ENCODE peak calls at places on chromosome 22, in seven cellular contexts. One of them, this sample, is unnamed.
A peak's percentile ranks its signal among the peaks of the same experiment; 100 is the strongest.

GRCh38 chr22:18998998-18999397 is 62.9 kb upstream of the PRODH start:
- DNase-seq in foreskin melanocyte: no peak
- DNase-seq in AML-193: no peak
- DNase-seq in activated CD4-positive, alpha-beta T cell treated with anti-CD3 and anti-CD28 coated beads, Interleukin-2, amount 50 U/mL, for 1 hour: no peak
- DNase-seq in IMR-90: no peak
- DNase-seq in iPS-NIHi11: peak; percentile 68
- DNase-seq in HEK293T: peak; percentile 40
- DNase-seq in this sample: no peak

GRCh38 chr22:28032896-28033295 is 113.8 kb upstream of the PITPNB start:
- DNase-seq in foreskin melanocyte: no peak
- DNase-seq in AML-193: no peak
- DNase-seq in activated CD4-positive, alpha-beta T cell treated with anti-CD3 and anti-CD28 coated beads, Interleukin-2, amount 50 U/mL, for 1 hour: no peak
- DNase-seq in IMR-90: no peak
- DNase-seq in iPS-NIHi11: no peak
- DNase-seq in HEK293T: no peak
- DNase-seq in this sample: no peak

GRCh38 chr22:50489363-50490243 is 2.9 kb downstream of the MIOX start:
- DNase-seq in foreskin melanocyte: no peak
- DNase-seq in AML-193: no peak
- DNase-seq in activated CD4-positive, alpha-beta T cell treated with anti-CD3 and anti-CD28 coated beads, Interleukin-2, amount 50 U/mL, for 1 hour: no peak
- DNase-seq in IMR-90: no peak
- DNase-seq in iPS-NIHi11: no peak
- DNase-seq in HEK293T: no peak
- DNase-seq in this sample: no peak

GRCh38 chr22:27245056-27245455 is 556.5 kb downstream of the MN1 start:
- DNase-seq in foreskin melanocyte: no peak
- DNase-seq in AML-193: no peak
- DNase-seq in activated CD4-positive, alpha-beta T cell treated with anti-CD3 and anti-CD28 coated beads, Interleukin-2, amount 50 U/mL, for 1 hour: no peak
- DNase-seq in IMR-90: no peak
- DNase-seq in iPS-NIHi11: no peak
- DNase-seq in HEK293T: no peak
- DNase-seq in this sample: no peak

GRCh38 chr22:17968126-17968525 is 56.2 kb downstream of the MICAL3 start:
- DNase-seq in foreskin melanocyte: no peak
- DNase-seq in AML-193: no peak
- DNase-seq in activated CD4-positive, alpha-beta T cell treated with anti-CD3 and anti-CD28 coated beads, Interleukin-2, amount 50 U/mL, for 1 hour: no peak
- DNase-seq in IMR-90: no peak
- DNase-seq in iPS-NIHi11: no peak
- DNase-seq in HEK293T: no peak
- DNase-seq in this sample: no peak

GRCh38 chr22:19801340-19802000 is 40.9 kb downstream of the TBX1 start:
- DNase-seq in foreskin melanocyte: no peak
- DNase-seq in AML-193: no peak
- DNase-seq in activated CD4-positive, alpha-beta T cell treated with anti-CD3 and anti-CD28 coated beads, Interleukin-2, amount 50 U/mL, for 1 hour: no peak
- DNase-seq in IMR-90: no peak
- DNase-seq in iPS-NIHi11: no peak
- DNase-seq in HEK293T: no peak
- DNase-seq in this sample: no peak

GRCh38 chr22:29163808-29164207 is 41.9 kb upstream of the EMID1 start:
- DNase-seq in foreskin melanocyte: no peak
- DNase-seq in AML-193: no peak
- DNase-seq in activated CD4-positive, alpha-beta T cell treated with anti-CD3 and anti-CD28 coated beads, Interleukin-2, amount 50 U/mL, for 1 hour: no peak
- DNase-seq in IMR-90: no peak
- DNase-seq in iPS-NIHi11: no peak
- DNase-seq in HEK293T: no peak
- DNase-seq in this sample: no peak

GRCh38 chr22:50691521-50691920 is 18.9 kb downstream of the SHANK3 start:
- DNase-seq in foreskin melanocyte: peak; percentile 32
- DNase-seq in AML-193: peak; percentile 5
- DNase-seq in activated CD4-positive, alpha-beta T cell treated with anti-CD3 and anti-CD28 coated beads, Interleukin-2, amount 50 U/mL, for 1 hour: peak; percentile 25
- DNase-seq in IMR-90: peak; percentile 44
- DNase-seq in iPS-NIHi11: no peak
- DNase-seq in HEK293T: no peak
- DNase-seq in this sample: no peak

GRCh38 chr22:43197271-43197941 is 10.5 kb upstream of the TTLL12 start:
- DNase-seq in foreskin melanocyte: peak; percentile 44
- DNase-seq in AML-193: no peak
- DNase-seq in activated CD4-positive, alpha-beta T cell treated with anti-CD3 and anti-CD28 coated beads, Interleukin-2, amount 50 U/mL, for 1 hour: no peak
- DNase-seq in IMR-90: no peak
- DNase-seq in iPS-NIHi11: no peak
- DNase-seq in HEK293T: no peak
- DNase-seq in this sample: no peak

GRCh38 chr22:42433754-42434153 is 1.6 kb upstream of the NFAM1 start:
- DNase-seq in foreskin melanocyte: no peak
- DNase-seq in AML-193: no peak
- DNase-seq in activated CD4-positive, alpha-beta T cell treated with anti-CD3 and anti-CD28 coated beads, Interleukin-2, amount 50 U/mL, for 1 hour: no peak
- DNase-seq in IMR-90: no peak
- DNase-seq in iPS-NIHi11: no peak
- DNase-seq in HEK293T: no peak
- DNase-seq in this sample: no peak

GRCh38 chr22:40791241-40791640 is 27.9 kb downstream of the SLC25A17 start:
- DNase-seq in foreskin melanocyte: peak; percentile 25
- DNase-seq in AML-193: no peak
- DNase-seq in activated CD4-positive, alpha-beta T cell treated with anti-CD3 and anti-CD28 coated beads, Interleukin-2, amount 50 U/mL, for 1 hour: no peak
- DNase-seq in IMR-90: no peak
- DNase-seq in iPS-NIHi11: no peak
- DNase-seq in HEK293T: no peak
- DNase-seq in this sample: no peak

GRCh38 chr22:18033204-18033998 is 9.0 kb upstream of the MICAL3 start:
- DNase-seq in foreskin melanocyte: no peak
- DNase-seq in AML-193: no peak
- DNase-seq in activated CD4-positive, alpha-beta T cell treated with anti-CD3 and anti-CD28 coated beads, Interleukin-2, amount 50 U/mL, for 1 hour: no peak
- DNase-seq in IMR-90: peak; percentile 41
- DNase-seq in iPS-NIHi11: no peak
- DNase-seq in HEK293T: no peak
- DNase-seq in this sample: no peak

GRCh38 chr22:45290410-45290936 is 5.7 kb downstream of the UPK3A start:
- DNase-seq in foreskin melanocyte: peak; percentile 78
- DNase-seq in AML-193: no peak
- DNase-seq in activated CD4-positive, alpha-beta T cell treated with anti-CD3 and anti-CD28 coated beads, Interleukin-2, amount 50 U/mL, for 1 hour: no peak
- DNase-seq in IMR-90: peak; percentile 83
- DNase-seq in iPS-NIHi11: peak; percentile 49
- DNase-seq in HEK293T: no peak
- DNase-seq in this sample: no peak

GRCh38 chr22:29481265-29482000 is 1.4 kb downstream of the NEFH start:
- DNase-seq in foreskin melanocyte: no peak
- DNase-seq in AML-193: no peak
- DNase-seq in activated CD4-positive, alpha-beta T cell treated with anti-CD3 and anti-CD28 coated beads, Interleukin-2, amount 50 U/mL, for 1 hour: no peak
- DNase-seq in IMR-90: no peak
- DNase-seq in iPS-NIHi11: peak; percentile 82
- DNase-seq in HEK293T: no peak
- DNase-seq in this sample: no peak

GRCh38 chr22:38257170-38257569 is 15.6 kb downstream of the TMEM184B start:
- DNase-seq in foreskin melanocyte: no peak
- DNase-seq in AML-193: no peak
- DNase-seq in activated CD4-positive, alpha-beta T cell treated with anti-CD3 and anti-CD28 coated beads, Interleukin-2, amount 50 U/mL, for 1 hour: no peak
- DNase-seq in IMR-90: peak; percentile 81
- DNase-seq in iPS-NIHi11: no peak
- DNase-seq in HEK293T: no peak
- DNase-seq in this sample: no peak

GRCh38 chr22:29002603-29003002 is 59.0 kb downstream of the C22orf31 start:
- DNase-seq in foreskin melanocyte: no peak
- DNase-seq in AML-193: no peak
- DNase-seq in activated CD4-positive, alpha-beta T cell treated with anti-CD3 and anti-CD28 coated beads, Interleukin-2, amount 50 U/mL, for 1 hour: no peak
- DNase-seq in IMR-90: no peak
- DNase-seq in iPS-NIHi11: no peak
- DNase-seq in HEK293T: no peak
- DNase-seq in this sample: no peak

GRCh38 chr22:19958083-19959042 is 16.7 kb upstream of the TXNRD2 start:
- DNase-seq in foreskin melanocyte: no peak
- DNase-seq in AML-193: no peak
- DNase-seq in activated CD4-positive, alpha-beta T cell treated with anti-CD3 and anti-CD28 coated beads, Interleukin-2, amount 50 U/mL, for 1 hour: no peak
- DNase-seq in IMR-90: peak; percentile 73
- DNase-seq in iPS-NIHi11: no peak
- DNase-seq in HEK293T: no peak
- DNase-seq in this sample: no peak

GRCh38 chr22:29108137-29108536 is 35.3 kb downstream of the KREMEN1 start:
- DNase-seq in foreskin melanocyte: peak; percentile 68
- DNase-seq in AML-193: no peak
- DNase-seq in activated CD4-positive, alpha-beta T cell treated with anti-CD3 and anti-CD28 coated beads, Interleukin-2, amount 50 U/mL, for 1 hour: no peak
- DNase-seq in IMR-90: peak; percentile 58
- DNase-seq in iPS-NIHi11: no peak
- DNase-seq in HEK293T: no peak
- DNase-seq in this sample: no peak

GRCh38 chr22:48204296-48204695 is 1441.8 kb downstream of the TBC1D22A start:
- DNase-seq in foreskin melanocyte: no peak
- DNase-seq in AML-193: no peak
- DNase-seq in activated CD4-positive, alpha-beta T cell treated with anti-CD3 and anti-CD28 coated beads, Interleukin-2, amount 50 U/mL, for 1 hour: no peak
- DNase-seq in IMR-90: no peak
- DNase-seq in iPS-NIHi11: no peak
- DNase-seq in HEK293T: no peak
- DNase-seq in this sample: no peak

GRCh38 chr22:42887523-42888507 is 30.7 kb upstream of the ARFGAP3 start:
- DNase-seq in foreskin melanocyte: no peak
- DNase-seq in AML-193: no peak
- DNase-seq in activated CD4-positive, alpha-beta T cell treated with anti-CD3 and anti-CD28 coated beads, Interleukin-2, amount 50 U/mL, for 1 hour: no peak
- DNase-seq in IMR-90: no peak
- DNase-seq in iPS-NIHi11: no peak
- DNase-seq in HEK293T: no peak
- DNase-seq in this sample: no peak

GRCh38 chr22:32627091-32627490 is 152.5 kb downstream of the FBXO7 start:
- DNase-seq in foreskin melanocyte: no peak
- DNase-seq in AML-193: no peak
- DNase-seq in activated CD4-positive, alpha-beta T cell treated with anti-CD3 and anti-CD28 coated beads, Interleukin-2, amount 50 U/mL, for 1 hour: no peak
- DNase-seq in IMR-90: no peak
- DNase-seq in iPS-NIHi11: no peak
- DNase-seq in HEK293T: no peak
- DNase-seq in this sample: no peak

GRCh38 chr22:50186789-50187523 is 1.2 kb downstream of the TRABD start:
- DNase-seq in foreskin melanocyte: no peak
- DNase-seq in AML-193: no peak
- DNase-seq in activated CD4-positive, alpha-beta T cell treated with anti-CD3 and anti-CD28 coated beads, Interleukin-2, amount 50 U/mL, for 1 hour: no peak
- DNase-seq in IMR-90: peak; percentile 25
- DNase-seq in iPS-NIHi11: no peak
- DNase-seq in HEK293T: no peak
- DNase-seq in this sample: no peak

GRCh38 chr22:43186272-43187170 is at the start of gene TTLL12:
- DNase-seq in foreskin melanocyte: peak; percentile 19
- DNase-seq in AML-193: no peak
- DNase-seq in activated CD4-positive, alpha-beta T cell treated with anti-CD3 and anti-CD28 coated beads, Interleukin-2, amount 50 U/mL, for 1 hour: peak; percentile 54
- DNase-seq in IMR-90: peak; percentile 21
- DNase-seq in iPS-NIHi11: peak; percentile 91
- DNase-seq in HEK293T: peak; percentile 83
- DNase-seq in this sample: peak; percentile 90

GRCh38 chr22:20080776-20081654 is 974 bp downstream of the DGCR8 start:
- DNase-seq in foreskin melanocyte: peak; percentile 46
- DNase-seq in AML-193: peak; percentile 22
- DNase-seq in activated CD4-positive, alpha-beta T cell treated with anti-CD3 and anti-CD28 coated beads, Interleukin-2, amount 50 U/mL, for 1 hour: peak; percentile 10
- DNase-seq in IMR-90: peak; percentile 67
- DNase-seq in iPS-NIHi11: peak; percentile 40
- DNase-seq in HEK293T: peak; percentile 56
- DNase-seq in this sample: no peak

GRCh38 chr22:19547620-19548019 is 23.4 kb upstream of the CLDN5 start:
- DNase-seq in foreskin melanocyte: no peak
- DNase-seq in AML-193: no peak
- DNase-seq in activated CD4-positive, alpha-beta T cell treated with anti-CD3 and anti-CD28 coated beads, Interleukin-2, amount 50 U/mL, for 1 hour: no peak
- DNase-seq in IMR-90: no peak
- DNase-seq in iPS-NIHi11: no peak
- DNase-seq in HEK293T: no peak
- DNase-seq in this sample: no peak

GRCh38 chr22:21443735-21444421 is 23.3 kb upstream of the TMEM191C start:
- DNase-seq in foreskin melanocyte: no peak
- DNase-seq in AML-193: no peak
- DNase-seq in activated CD4-positive, alpha-beta T cell treated with anti-CD3 and anti-CD28 coated beads, Interleukin-2, amount 50 U/mL, for 1 hour: no peak
- DNase-seq in IMR-90: no peak
- DNase-seq in iPS-NIHi11: no peak
- DNase-seq in HEK293T: no peak
- DNase-seq in this sample: no peak

GRCh38 chr22:19122752-19123492 is 710 bp upstream of the DGCR2 start:
- DNase-seq in foreskin melanocyte: no peak
- DNase-seq in AML-193: no peak
- DNase-seq in activated CD4-positive, alpha-beta T cell treated with anti-CD3 and anti-CD28 coated beads, Interleukin-2, amount 50 U/mL, for 1 hour: no peak
- DNase-seq in IMR-90: peak; percentile 5
- DNase-seq in iPS-NIHi11: peak; percentile 65
- DNase-seq in HEK293T: peak; percentile 57
- DNase-seq in this sample: no peak

GRCh38 chr22:46328797-46329196 is 6.7 kb upstream of the TRMU start:
- DNase-seq in foreskin melanocyte: no peak
- DNase-seq in AML-193: no peak
- DNase-seq in activated CD4-positive, alpha-beta T cell treated with anti-CD3 and anti-CD28 coated beads, Interleukin-2, amount 50 U/mL, for 1 hour: no peak
- DNase-seq in IMR-90: no peak
- DNase-seq in iPS-NIHi11: no peak
- DNase-seq in HEK293T: no peak
- DNase-seq in this sample: no peak

GRCh38 chr22:37202001-37202555 is 10.2 kb downstream of the SSTR3 start:
- DNase-seq in foreskin melanocyte: no peak
- DNase-seq in AML-193: no peak
- DNase-seq in activated CD4-positive, alpha-beta T cell treated with anti-CD3 and anti-CD28 coated beads, Interleukin-2, amount 50 U/mL, for 1 hour: no peak
- DNase-seq in IMR-90: no peak
- DNase-seq in iPS-NIHi11: no peak
- DNase-seq in HEK293T: no peak
- DNase-seq in this sample: no peak

GRCh38 chr22:32997295-32997694 is 60.9 kb downstream of the SYN3 start:
- DNase-seq in foreskin melanocyte: no peak
- DNase-seq in AML-193: no peak
- DNase-seq in activated CD4-positive, alpha-beta T cell treated with anti-CD3 and anti-CD28 coated beads, Interleukin-2, amount 50 U/mL, for 1 hour: no peak
- DNase-seq in IMR-90: no peak
- DNase-seq in iPS-NIHi11: no peak
- DNase-seq in HEK293T: no peak
- DNase-seq in this sample: no peak

GRCh38 chr22:17444204-17444504 is 74.9 kb downstream of the CECR2 start:
- DNase-seq in foreskin melanocyte: no peak
- DNase-seq in AML-193: no peak
- DNase-seq in activated CD4-positive, alpha-beta T cell treated with anti-CD3 and anti-CD28 coated beads, Interleukin-2, amount 50 U/mL, for 1 hour: no peak
- DNase-seq in IMR-90: no peak
- DNase-seq in iPS-NIHi11: no peak
- DNase-seq in HEK293T: no peak
- DNase-seq in this sample: no peak

GRCh38 chr22:47781427-47782111 is 1019.1 kb downstream of the TBC1D22A start:
- DNase-seq in foreskin melanocyte: no peak
- DNase-seq in AML-193: no peak
- DNase-seq in activated CD4-positive, alpha-beta T cell treated with anti-CD3 and anti-CD28 coated beads, Interleukin-2, amount 50 U/mL, for 1 hour: no peak
- DNase-seq in IMR-90: no peak
- DNase-seq in iPS-NIHi11: no peak
- DNase-seq in HEK293T: no peak
- DNase-seq in this sample: no peak

GRCh38 chr22:27393371-27393770 is 408.2 kb downstream of the MN1 start:
- DNase-seq in foreskin melanocyte: no peak
- DNase-seq in AML-193: no peak
- DNase-seq in activated CD4-positive, alpha-beta T cell treated with anti-CD3 and anti-CD28 coated beads, Interleukin-2, amount 50 U/mL, for 1 hour: no peak
- DNase-seq in IMR-90: no peak
- DNase-seq in iPS-NIHi11: no peak
- DNase-seq in HEK293T: no peak
- DNase-seq in this sample: no peak

GRCh38 chr22:44521326-44521725 is 23.3 kb upstream of the RTL6 start:
- DNase-seq in foreskin melanocyte: no peak
- DNase-seq in AML-193: no peak
- DNase-seq in activated CD4-positive, alpha-beta T cell treated with anti-CD3 and anti-CD28 coated beads, Interleukin-2, amount 50 U/mL, for 1 hour: no peak
- DNase-seq in IMR-90: no peak
- DNase-seq in iPS-NIHi11: no peak
- DNase-seq in HEK293T: no peak
- DNase-seq in this sample: no peak

GRCh38 chr22:37021710-37022482 is 2.4 kb downstream of the MPST start:
- DNase-seq in foreskin melanocyte: no peak
- DNase-seq in AML-193: peak; percentile 36
- DNase-seq in activated CD4-positive, alpha-beta T cell treated with anti-CD3 and anti-CD28 coated beads, Interleukin-2, amount 50 U/mL, for 1 hour: peak; percentile 58
- DNase-seq in IMR-90: peak; percentile 34
- DNase-seq in iPS-NIHi11: peak; percentile 80
- DNase-seq in HEK293T: peak; percentile 59
- DNase-seq in this sample: peak; percentile 82

GRCh38 chr22:33476716-33477115 is 418.5 kb upstream of the SYN3 start:
- DNase-seq in foreskin melanocyte: peak; percentile 51
- DNase-seq in AML-193: no peak
- DNase-seq in activated CD4-positive, alpha-beta T cell treated with anti-CD3 and anti-CD28 coated beads, Interleukin-2, amount 50 U/mL, for 1 hour: no peak
- DNase-seq in IMR-90: peak; percentile 43
- DNase-seq in iPS-NIHi11: no peak
- DNase-seq in HEK293T: no peak
- DNase-seq in this sample: no peak

GRCh38 chr22:32416556-32417085 is 4.6 kb upstream of the RTCB start:
- DNase-seq in foreskin melanocyte: no peak
- DNase-seq in AML-193: no peak
- DNase-seq in activated CD4-positive, alpha-beta T cell treated with anti-CD3 and anti-CD28 coated beads, Interleukin-2, amount 50 U/mL, for 1 hour: no peak
- DNase-seq in IMR-90: no peak
- DNase-seq in iPS-NIHi11: no peak
- DNase-seq in HEK293T: no peak
- DNase-seq in this sample: no peak

GRCh38 chr22:41683616-41684015 is 5.1 kb downstream of the SNU13 start:
- DNase-seq in foreskin melanocyte: no peak
- DNase-seq in AML-193: no peak
- DNase-seq in activated CD4-positive, alpha-beta T cell treated with anti-CD3 and anti-CD28 coated beads, Interleukin-2, amount 50 U/mL, for 1 hour: no peak
- DNase-seq in IMR-90: no peak
- DNase-seq in iPS-NIHi11: no peak
- DNase-seq in HEK293T: no peak
- DNase-seq in this sample: no peak